ENCODE peak calls at places on chromosomes 5 and 9, in ten cellular contexts. G is heart right ventricle; X is tibial nerve; C is activated naive CD4-positive, alpha-beta T cell treated with Interleukin-2 at 50 U/mL for 16 hours; P is left ventricle myocardium inferior; N is CD8-positive, alpha-beta memory T cell; I is GM23338; E is WTC11; H is stimulated activated CD4-positive, alpha-beta T cell treated with anti-CD3 and anti-CD28 coated beads, Interleukin-4, amount 100 ng/mL, for 48 hours; U is AG08395. M is an unnamed sample.
A peak's percentile ranks its signal among the peaks of the same experiment; 100 is the strongest.

GRCh38 chr9:68793605-68794343 is 88.7 kb downstream of the PIP5K1B start:
- DNase-seq in G (no peak), I (no peak), E (no peak), N (no peak), C (no peak), P (no peak), U (no peak), X (no peak), H (no peak), M (no peak)

GRCh38 chr9:613771-614347 is 227.6 kb upstream of the DMRT1 start:
- DNase-seq in E (peak; percentile 70), H (peak; percentile 5), C (no peak), U (peak; percentile 86), G (peak; percentile 62), X (peak; percentile 70), N (peak; percentile 6), I (peak; percentile 83), P (peak; percentile 64), M (peak; percentile 55)

GRCh38 chr5:45507174-45507573 is 189.0 kb downstream of the HCN1 start:
- DNase-seq in I (peak; percentile 11), H (no peak), X (no peak), N (no peak), G (no peak), P (no peak), U (no peak), C (no peak), E (no peak), M (no peak)

GRCh38 chr5:10057356-10057755 is 192.3 kb downstream of the ATPSCKMT start:
- DNase-seq in P (no peak), U (no peak), C (no peak), G (no peak), X (no peak), E (no peak), H (no peak), N (no peak), I (no peak), M (no peak)

GRCh38 chr5:76473676-76474075 is 70.6 kb downstream of the IQGAP2 start:
- DNase-seq in N (peak; percentile 75), G (no peak), X (no peak), E (no peak), C (peak; percentile 72), U (no peak), I (no peak), H (peak; percentile 27), P (no peak), M (no peak)

GRCh38 chr9:115923903-115924668 is 229.5 kb upstream of the PAPPA start:
- DNase-seq in X (no peak), I (no peak), U (peak; percentile 53), H (no peak), C (no peak), P (no peak), G (no peak), E (no peak), N (no peak), M (no peak)

GRCh38 chr9:80964374-80964773 is 725.0 kb downstream of the TLE1 start:
- DNase-seq in X (no peak), N (no peak), I (no peak), E (no peak), U (no peak), G (no peak), P (no peak), C (no peak), H (no peak), M (no peak)

GRCh38 chr5:59496524-59497134 is 396.9 kb downstream of the PDE4D start:
- DNase-seq in E (peak; percentile 55), U (peak; percentile 37), N (no peak), P (no peak), H (no peak), I (peak; percentile 80), G (no peak), C (no peak), X (no peak), M (no peak)

GRCh38 chr9:93082841-93083411 is 13.1 kb upstream of the CARD19 start:
- DNase-seq in H (no peak), U (no peak), E (peak; percentile 16), I (no peak), C (no peak), G (no peak), X (no peak), P (no peak), N (no peak), M (no peak)

GRCh38 chr9:29968831-29969230 is 2395.6 kb upstream of the C9orf72 start:
- DNase-seq in N (no peak), C (no peak), X (no peak), U (no peak), I (no peak), G (no peak), H (no peak), P (no peak), E (no peak), M (no peak)

GRCh38 chr5:12636209-12636608 is 732.0 kb upstream of the CTNND2 start:
- DNase-seq in I (no peak), P (no peak), E (no peak), U (no peak), G (no peak), X (no peak), N (no peak), C (no peak), H (no peak), M (no peak)

GRCh38 chr9:97966493-97966892 is 16.6 kb upstream of the ANP32B start:
- DNase-seq in E (no peak), N (no peak), X (no peak), I (peak; percentile 50), U (no peak), G (no peak), H (no peak), C (no peak), P (no peak), M (no peak)

GRCh38 chr5:158925314-158925713 is 174.4 kb downstream of the EBF1 start:
- DNase-seq in C (no peak), X (no peak), G (no peak), P (no peak), N (no peak), I (no peak), H (no peak), U (no peak), E (no peak), M (no peak)

GRCh38 chr5:171483453-171484177 is 64.2 kb downstream of the FGF18 start:
- DNase-seq in E (no peak), C (no peak), N (no peak), U (no peak), I (no peak), X (peak; percentile 68), H (no peak), G (peak; percentile 84), P (peak; percentile 87), M (peak; percentile 94)

GRCh38 chr5:159338143-159338542 is 7.9 kb upstream of the IL12B start:
- DNase-seq in I (no peak), C (no peak), N (no peak), P (no peak), U (no peak), H (no peak), X (no peak), G (no peak), E (no peak), M (no peak)

GRCh38 chr5:773517-774264 is 10.8 kb downstream of the ZDHHC11B start:
- DNase-seq in P (no peak), H (no peak), I (no peak), E (no peak), X (no peak), G (no peak), C (no peak), N (no peak), U (peak; percentile 2), M (peak; percentile 61)

GRCh38 chr5:11426442-11426841 is 477.8 kb downstream of the CTNND2 start:
- DNase-seq in X (no peak), U (no peak), H (no peak), G (no peak), P (no peak), N (no peak), C (no peak), E (no peak), I (no peak), M (no peak)

GRCh38 chr5:53965459-53965858 is 344.9 kb downstream of the ARL15 start:
- DNase-seq in G (no peak), X (no peak), E (no peak), C (no peak), I (no peak), P (no peak), N (no peak), U (no peak), H (no peak), M (no peak)

GRCh38 chr5:76082790-76083554 is at the start of gene SV2C:
- DNase-seq in P (no peak), U (no peak), H (peak; percentile 30), X (no peak), G (no peak), N (no peak), C (peak; percentile 57), E (peak; percentile 47), I (peak; percentile 50), M (no peak)